ENCODE peak calls at places on chromosomes 5 and 9, in nine cellular contexts. F is GM23338, O is upper lobe of left lung, X is breast epithelium, V is left ventricle myocardium inferior, L is PC-3, J is A673, T is left lung, D is adrenal gland. S is an unnamed sample.
A peak's percentile ranks its signal among the peaks of the same experiment; 100 is the strongest.

GRCh38 chr9:31304576-31304975 is 1079.9 kb upstream of the ACO1 start:
- DNase-seq in F (no peak), O (no peak), X (no peak), V (no peak), L (peak; percentile 21), J (peak; percentile 35), T (no peak), D (no peak), S (no peak)

GRCh38 chr9:89350988-89351557 is 32.8 kb downstream of the SECISBP2 start:
- DNase-seq in F (no peak), O (peak; percentile 39), X (no peak), V (no peak), L (no peak), J (no peak), T (no peak), D (no peak), S (no peak)

GRCh38 chr9:116421006-116421538 is 266.0 kb upstream of the TRIM32 start:
- DNase-seq in F (no peak), O (no peak), X (no peak), V (no peak), L (no peak), J (no peak), T (no peak), D (no peak), S (no peak)

GRCh38 chr5:84181093-84181492 is 203.6 kb downstream of the EDIL3 start:
- DNase-seq in F (no peak), O (no peak), X (no peak), V (no peak), L (no peak), J (no peak), T (no peak), D (no peak), S (no peak)

GRCh38 chr9:133059623-133060022 is 2.2 kb upstream of the CEL start:
- DNase-seq in F (no peak), O (no peak), X (no peak), V (no peak), L (no peak), J (no peak), T (no peak), D (no peak), S (no peak)

GRCh38 chr5:142747034-142747433 is 23.1 kb upstream of the ARHGAP26 start:
- DNase-seq in F (no peak), O (no peak), X (no peak), V (no peak), L (no peak), J (no peak), T (no peak), D (no peak), S (no peak)

GRCh38 chr9:85228111-85228855 is 513.5 kb downstream of the AGTPBP1 start:
- DNase-seq in F (no peak), O (no peak), X (no peak), V (no peak), L (no peak), J (no peak), T (no peak), D (no peak), S (no peak)

GRCh38 chr9:127347831-127348699 is 48.9 kb upstream of the SLC2A8 start:
- DNase-seq in F (peak; percentile 47), O (no peak), X (no peak), V (no peak), L (no peak), J (peak; percentile 52), T (no peak), D (peak; percentile 64), S (no peak)

GRCh38 chr5:103375356-103375755 is 116.8 kb downstream of the MACIR start:
- DNase-seq in F (no peak), O (no peak), X (no peak), V (no peak), L (peak; percentile 77), J (peak; percentile 56), T (no peak), D (no peak), S (no peak)

GRCh38 chr9:70576121-70576520 is 161.7 kb upstream of the KLF9 start:
- DNase-seq in F (no peak), O (no peak), X (no peak), V (no peak), L (no peak), J (no peak), T (no peak), D (no peak), S (no peak)

DNA sequence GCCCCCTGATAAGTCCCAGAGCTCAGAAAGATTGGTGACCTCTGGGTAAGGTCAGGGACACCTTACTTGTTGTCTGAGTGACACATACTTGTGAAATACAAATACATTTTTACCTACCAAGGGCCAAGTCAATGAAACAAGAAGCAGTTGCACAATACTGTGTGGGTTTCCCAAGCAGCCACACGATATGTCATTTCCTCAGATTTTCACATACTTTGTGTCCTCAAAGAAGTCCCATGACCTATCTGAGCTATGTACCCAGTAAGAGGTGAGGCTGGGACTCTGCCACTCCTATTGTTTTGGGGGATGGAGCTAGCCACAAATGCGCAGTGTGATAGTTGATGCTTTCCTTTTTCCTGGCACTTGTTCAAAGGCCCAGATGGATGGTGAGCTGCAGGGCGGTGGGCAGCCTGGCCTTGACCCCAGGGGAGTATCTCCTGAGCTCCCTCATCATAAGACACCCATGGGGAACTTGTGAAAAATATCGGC is 4.8 kb upstream of the SLC25A51 start:
- DNase-seq in F (no peak), O (no peak), X (no peak), V (no peak), L (peak; percentile 76), J (no peak), T (no peak), D (peak; percentile 61), S (no peak)
- H3K27ac ChIP-seq in F (no peak overlapping the region), O (peak overlapping the region; percentile 53), X (no peak overlapping the region), V (no peak overlapping the region), L (peak overlapping the region; percentile 76), J (no peak overlapping the region), T (peak overlapping the region; percentile 86), D (no peak overlapping the region), S (peak overlapping the region; percentile 46)

GRCh38 chr5:75710630-75711029 is 6.6 kb downstream of the POC5 start:
- DNase-seq in F (no peak), O (no peak), X (no peak), V (no peak), L (no peak), J (no peak), T (no peak), D (no peak), S (no peak)
- H3K36me3 ChIP-seq in F (peaks cover 7% of the 10 kb centered on the region), O (no peaks in the 10 kb centered on the region), X (peaks cover 6% of the 10 kb centered on the region), V (peaks cover 13% of the 10 kb centered on the region), L (peaks cover 5% of the 10 kb centered on the region), J (peaks cover 17% of the 10 kb centered on the region), T (no peaks in the 10 kb centered on the region), D (no peaks in the 10 kb centered on the region), S (peaks cover 26% of the 10 kb centered on the region)

GRCh38 chr5:62208218-62208852 is 97.7 kb upstream of the KIF2A start:
- DNase-seq in F (no peak), O (no peak), X (no peak), V (no peak), L (no peak), J (no peak), T (no peak), D (no peak), S (no peak)

GRCh38 chr5:62211405-62211804 is 94.6 kb upstream of the KIF2A start:
- DNase-seq in F (no peak), O (no peak), X (no peak), V (no peak), L (no peak), J (no peak), T (no peak), D (no peak), S (no peak)

DNA sequence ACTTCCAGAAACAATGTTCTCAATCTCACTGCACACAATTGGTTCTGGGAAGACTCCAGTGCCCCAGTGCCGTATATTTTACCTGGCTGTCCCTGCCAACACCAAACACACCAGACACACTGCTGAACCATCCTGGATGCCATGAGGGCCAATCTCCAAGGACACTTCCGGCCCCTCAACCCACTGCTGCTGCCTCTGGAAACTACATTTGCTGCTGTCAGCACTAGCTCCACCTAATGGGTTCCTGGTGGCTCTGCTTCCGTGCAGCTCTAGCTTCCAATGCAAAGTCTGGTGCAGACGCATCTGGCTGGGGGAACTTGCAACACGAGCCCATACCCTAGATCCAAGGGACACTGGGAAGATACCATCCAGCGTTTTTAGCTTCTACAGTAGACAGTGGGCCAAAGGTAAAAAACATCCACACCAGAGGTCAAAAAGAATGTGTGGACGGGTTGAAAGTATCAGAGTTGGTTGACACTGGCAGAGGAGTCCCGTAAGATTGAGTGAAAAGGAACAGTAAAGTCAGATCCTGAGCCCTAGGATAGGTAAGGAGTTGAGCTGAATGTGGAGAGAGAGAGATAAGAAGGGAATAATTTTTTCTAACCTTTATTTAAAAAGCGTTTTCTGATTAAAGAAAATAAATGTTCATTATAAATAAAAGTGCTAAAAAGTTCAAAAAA is 99.7 kb upstream of the KIF2A start:
- DNase-seq in F (peak; percentile 78), O (no peak), X (no peak), V (no peak), L (peak; percentile 17), J (peak; percentile 64), T (no peak), D (no peak), S (no peak)
- TF ChIP-seq CTCF in F (peak; percentile 73), O (no peak), X (no peak), V (no peak), L (peak; percentile 41), J (peak; percentile 62), T (no peak), D (no peak), S (no peak)

GRCh38 chr5:118793091-118793490 is 195.3 kb downstream of the DTWD2 start:
- DNase-seq in F (no peak), O (no peak), X (no peak), V (no peak), L (no peak), J (no peak), T (no peak), D (no peak), S (no peak)

GRCh38 chr5:118794281-118794680 is 194.1 kb downstream of the DTWD2 start:
- DNase-seq in F (no peak), O (no peak), X (no peak), V (no peak), L (no peak), J (no peak), T (no peak), D (no peak), S (no peak)

GRCh38 chr5:118793652-118794051 is 194.7 kb downstream of the DTWD2 start:
- DNase-seq in F (no peak), O (no peak), X (no peak), V (no peak), L (no peak), J (no peak), T (no peak), D (no peak), S (no peak)

GRCh38 chr5:118788351-118788750 is 200.0 kb downstream of the DTWD2 start:
- DNase-seq in F (no peak), O (no peak), X (no peak), V (no peak), L (no peak), J (no peak), T (no peak), D (no peak), S (no peak)

DNA sequence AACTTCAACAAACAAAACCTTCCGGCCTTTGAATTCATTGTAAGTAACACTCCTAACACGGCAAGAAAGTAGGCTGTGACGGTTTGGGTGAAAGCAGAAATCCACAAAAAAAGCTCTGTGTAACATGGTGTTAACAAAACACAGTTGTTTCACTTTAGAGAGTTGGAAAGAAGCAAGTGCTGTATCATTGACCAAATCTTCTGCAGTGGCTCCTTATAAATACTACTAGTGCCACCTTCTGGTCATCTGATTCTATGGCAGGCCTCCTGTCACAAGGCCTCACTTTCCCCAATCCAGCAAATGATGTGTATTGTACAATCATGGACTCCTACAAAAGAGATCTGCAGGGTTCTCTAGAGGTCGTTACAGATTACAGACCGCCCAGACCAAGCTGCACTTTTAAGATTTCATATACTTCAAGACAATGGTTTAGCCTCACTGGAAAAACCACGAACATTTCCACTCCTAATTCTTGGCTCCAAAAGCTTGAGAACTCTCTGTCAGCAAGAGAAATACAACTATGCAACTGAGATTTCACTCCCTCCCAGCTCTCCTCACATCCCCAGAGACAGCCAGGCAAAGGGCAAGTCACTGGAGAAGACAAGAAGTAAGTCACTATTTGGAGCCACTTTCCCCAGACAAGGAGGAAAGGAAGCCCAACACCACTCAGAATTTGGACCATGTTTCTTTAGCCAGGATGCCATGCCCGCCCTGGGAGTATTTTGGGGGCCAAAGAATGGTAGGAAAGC is 196.2 kb downstream of the DTWD2 start:
- DNase-seq in F (peak; percentile 86), O (no peak), X (no peak), V (no peak), L (peak; percentile 65), J (peak; percentile 78), T (no peak), D (peak; percentile 75), S (no peak)
- H3K27ac ChIP-seq in F (no peak overlapping the region), O (no peak overlapping the region), X (no peak overlapping the region), V (peak overlapping the region; percentile 13), L (no peak overlapping the region), J (no peak overlapping the region), T (peak overlapping the region; percentile 9), D (peak overlapping the region; percentile 50), S (no peak overlapping the region)

S was measured in lower lobe of right lung.